ENCODE peak calls at places on chromosomes 16 and 17, in seven cellular contexts. K is H54, I is uterus, Z is IMR-90, W is prostate gland, V is heart left ventricle, T is stomach. J is an unnamed sample.

GRCh38 chr16:55136356-55136755 is 187.6 kb upstream of the IRX6 start:
- DNase-seq in Z (no peak), K (no peak), V (no peak), I (no peak), W (no peak), T (no peak), J (no peak)

GRCh38 chr17:56125830-56126819 is 27.1 kb upstream of the ANKFN1 start:
- DNase-seq in Z (peak; percentile 74), I (no peak), T (no peak), W (peak; percentile 79), K (no peak), V (no peak), J (no peak)

GRCh38 chr16:84247341-84247740 is 7.5 kb upstream of the KCNG4 start:
- DNase-seq in V (no peak), T (no peak), W (no peak), Z (no peak), K (no peak), I (no peak), J (no peak)

GRCh38 chr17:52721932-52722331 is 563.4 kb upstream of the CA10 start:
- DNase-seq in V (no peak), Z (no peak), K (no peak), I (no peak), W (no peak), T (no peak), J (no peak)

GRCh38 chr17:77285594-77286390 is 145.0 kb downstream of the SEC14L1 start:
- DNase-seq in V (peak; percentile 84), Z (peak; percentile 89), I (no peak), W (peak; percentile 82), K (peak; percentile 88), T (peak; percentile 85), J (peak; percentile 86)

GRCh38 chr16:84444476-84444875 is 60.0 kb downstream of the MEAK7 start:
- DNase-seq in I (no peak), V (no peak), K (no peak), W (no peak), Z (no peak), T (no peak), J (no peak)

GRCh38 chr17:22718689-22719088 is 1026.4 kb downstream of the KCNJ18 start:
- DNase-seq in Z (no peak), V (no peak), W (no peak), T (no peak), I (no peak), K (no peak), J (no peak)

GRCh38 chr17:3974138-3974687 is 10.0 kb upstream of the ATP2A3 start:
- DNase-seq in T (no peak), I (no peak), Z (no peak), V (no peak), K (no peak), W (no peak), J (no peak)

GRCh38 chr16:1640261-1640956 is 28.2 kb downstream of the CRAMP1 start:
- DNase-seq in Z (no peak), T (no peak), V (no peak), W (no peak), K (no peak), I (no peak), J (no peak)

GRCh38 chr16:49516382-49517036 is 142.9 kb downstream of the C16orf78 start:
- DNase-seq in W (no peak), V (no peak), T (no peak), K (no peak), Z (no peak), I (no peak), J (no peak)

GRCh38 chr16:69865701-69866100 is 85.4 kb upstream of the CLEC18A start:
- DNase-seq in K (peak; percentile 51), Z (peak; percentile 90), T (peak; percentile 51), W (no peak), V (no peak), I (no peak), J (no peak)

GRCh38 chr16:10558746-10559641 is 21.4 kb downstream of the EMP2 start:
- DNase-seq in I (peak; percentile 49), W (peak; percentile 14), V (peak; percentile 87), Z (no peak), K (peak; percentile 88), T (peak; percentile 75), J (peak; percentile 54)

GRCh38 chr16:8893976-8894690 is 12.0 kb downstream of the LITAFD start:
- DNase-seq in V (no peak), Z (no peak), K (no peak), T (no peak), W (no peak), I (no peak), J (peak; percentile 32)

GRCh38 chr17:2949469-2950044 is 113.8 kb downstream of the OR1D5 start:
- DNase-seq in K (peak; percentile 95), W (no peak), T (peak; percentile 82), Z (peak; percentile 49), V (no peak), I (no peak), J (no peak)

GRCh38 chr17:44914148-44914547 is 1.2 kb downstream of the GFAP start:
- DNase-seq in K (no peak), Z (no peak), T (no peak), V (no peak), W (no peak), I (no peak), J (no peak)

GRCh38 chr17:50183439-50184001 is 17.7 kb downstream of the SGCA start:
- DNase-seq in Z (peak; percentile 70), I (no peak), K (no peak), W (no peak), V (peak; percentile 55), T (no peak), J (no peak)

GRCh38 chr17:62675260-62675659 is 47.8 kb downstream of the MRC2 start:
- DNase-seq in Z (no peak), T (no peak), I (peak; percentile 70), V (peak; percentile 36), K (no peak), W (no peak), J (no peak)

GRCh38 chr16:49015189-49015540 is 266.5 kb downstream of the CBLN1 start:
- DNase-seq in Z (no peak), I (no peak), W (no peak), T (no peak), K (no peak), V (no peak), J (no peak)

GRCh38 chr17:68682913-68683312 is 81.7 kb upstream of the FAM20A start:
- DNase-seq in W (no peak), K (no peak), T (no peak), I (no peak), Z (no peak), V (no peak), J (no peak)

GRCh38 chr16:23374721-23375120 is 72.6 kb downstream of the SCNN1B start:
- DNase-seq in V (no peak), W (no peak), I (no peak), Z (no peak), T (peak; percentile 67), K (no peak), J (no peak)

GRCh38 chr16:27053996-27054395 is 12.7 kb upstream of the C16orf82 start:
- DNase-seq in I (no peak), V (no peak), T (no peak), W (no peak), K (no peak), Z (no peak), J (no peak)

GRCh38 chr17:5019475-5019956 is 15.7 kb downstream of the SLC52A1 start:
- DNase-seq in V (no peak), K (peak; percentile 57), Z (peak; percentile 12), T (no peak), I (no peak), W (no peak), J (no peak)

GRCh38 chr16:4846503-4846900 is 586 bp downstream of the GLYR1 start:
- DNase-seq in Z (peak; percentile 55), T (peak; percentile 66), W (peak; percentile 43), K (peak; percentile 34), V (no peak), I (no peak), J (peak; percentile 72)

GRCh38 chr16:30375830-30376229 is 1.2 kb downstream of the MYL11 start:
- DNase-seq in W (no peak), K (no peak), T (no peak), I (no peak), Z (no peak), V (no peak), J (peak; percentile 34)

GRCh38 chr17:78411241-78411855 is 32.9 kb downstream of the PGS1 start:
- DNase-seq in K (no peak), V (no peak), W (no peak), I (no peak), Z (no peak), T (no peak), J (peak; percentile 82)

GRCh38 chr17:48620497-48621139 is 5.5 kb upstream of the HOXB8 start:
- DNase-seq in W (no peak), I (no peak), Z (no peak), K (no peak), V (no peak), T (no peak), J (peak; percentile 49)
- TF ChIP-seq POLR2A in W (no peak), I (no peak), Z (no peak), K (no peak), V (no peak), T (no peak), J (no peak)

GRCh38 chr17:81246679-81247338 is 7.7 kb downstream of the NDUFAF8 start:
- DNase-seq in Z (no peak), T (no peak), V (peak; percentile 54), K (no peak), W (no peak), I (no peak), J (no peak)

GRCh38 chr17:81245024-81245664 is 6.0 kb downstream of the NDUFAF8 start:
- DNase-seq in T (no peak), V (peak; percentile 42), W (no peak), Z (peak; percentile 47), K (no peak), I (no peak), J (no peak)

GRCh38 chr17:81247339-81247990 is 8.3 kb downstream of the NDUFAF8 start:
- DNase-seq in T (no peak), W (no peak), I (no peak), Z (no peak), V (peak; percentile 21), K (no peak), J (no peak)

GRCh38 chr17:81245665-81246342 is 6.7 kb downstream of the NDUFAF8 start:
- DNase-seq in W (no peak), Z (no peak), T (no peak), V (peak; percentile 66), I (no peak), K (no peak), J (no peak)

DNA sequence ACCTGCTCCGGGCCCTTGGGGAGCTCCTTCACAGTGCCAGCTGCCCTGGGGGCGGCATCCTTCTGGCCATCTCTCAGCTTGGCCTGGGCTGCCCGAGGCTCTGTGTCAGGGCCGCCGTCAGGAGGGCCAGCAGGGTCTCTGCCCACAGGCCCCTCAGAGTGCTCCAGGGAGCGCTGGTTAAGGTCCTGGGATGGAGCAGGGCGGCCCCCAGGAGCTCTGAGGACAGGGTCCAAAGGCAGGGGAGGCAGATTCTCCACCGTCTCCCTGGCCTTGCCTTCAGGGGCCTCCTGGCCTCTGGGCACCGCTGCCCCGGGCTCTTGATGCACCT is 7.2 kb downstream of the NDUFAF8 start:
- DNase-seq in I (no peak), V (no peak), W (no peak), K (no peak), T (no peak), Z (no peak), J (no peak)
- TF ChIP-seq POLR2A in I (no peak), V (no peak), W (no peak), K (no peak), T (no peak), Z (no peak), J (no peak)

GRCh38 chr16:21233521-21234150 is at the start of gene ANKS4B:
- DNase-seq in W (no peak), Z (no peak), K (no peak), I (no peak), V (no peak), T (peak; percentile 29), J (no peak)
- TF ChIP-seq POLR2A in W (no peak), Z (no peak), K (no peak), I (no peak), V (no peak), T (no peak), J (peak; percentile 75)

GRCh38 chr17:7204828-7205461 is 14.7 kb downstream of the DLG4 start:
- DNase-seq in V (peak; percentile 89), T (peak; percentile 80), I (peak; percentile 92), W (no peak), K (no peak), Z (peak; percentile 85), J (peak; percentile 96)
- TF ChIP-seq POLR2A in V (no peak), T (no peak), I (peak; percentile 56), W (peak; percentile 13), K (no peak), Z (no peak), J (no peak)

J was measured in Peyer's patch.